ENCODE peak calls at places on chromosomes 16 and 17, in four cellular contexts. B is mucosa of descending colon, U is kidney epithelial cell, G is uterus. X is an unnamed sample.

GRCh38 chr16:4347010-4347409 is 4.1 kb downstream of the PAM16 start:
- DNase-seq in B (no peak), U (no peak), G (no peak), X (no peak)

GRCh38 chr17:47717845-47718621 is 15.0 kb upstream of the TBX21 start:
- DNase-seq in B (no peak), U (peak; percentile 64), G (no peak), X (no peak)

GRCh38 chr16:81558444-81559175 is 114.0 kb downstream of the CMIP start:
- DNase-seq in B (peak; percentile 87), U (no peak), G (no peak), X (no peak)

GRCh38 chr17:45223541-45224528 is 2.1 kb downstream of the FMNL1 start:
- DNase-seq in B (no peak), U (no peak), G (no peak), X (no peak)

GRCh38 chr17:13038931-13039665 is 21.3 kb upstream of the ELAC2 start:
- DNase-seq in B (no peak), U (no peak), G (no peak), X (no peak)

GRCh38 chr17:21024024-21024423 is 18.8 kb downstream of the USP22 start:
- DNase-seq in B (no peak), U (no peak), G (no peak), X (no peak)

GRCh38 chr16:17364319-17365210 is 106.2 kb downstream of the XYLT1 start:
- DNase-seq in B (no peak), U (no peak), G (peak; percentile 40), X (no peak)

GRCh38 chr17:81976332-81977210 is 858 bp upstream of the ASPSCR1 start:
- DNase-seq in B (peak; percentile 67), U (no peak), G (no peak), X (peak; percentile 55)

GRCh38 chr16:2983706-2984136 is 3.5 kb upstream of the PKMYT1 start:
- DNase-seq in B (peak; percentile 92), U (no peak), G (peak; percentile 85), X (peak; percentile 70)

GRCh38 chr16:78227855-78228254 is 128.4 kb downstream of the WWOX start:
- DNase-seq in B (no peak), U (no peak), G (no peak), X (no peak)
- TF ChIP-seq CTCF in B (no peak), U (no peak), G (peak; percentile 39), X (no peak)

GRCh38 chr16:11296351-11296705 is 15.2 kb upstream of the PRM1 start:
- DNase-seq in B (no peak), U (no peak), G (no peak), X (no peak)

GRCh38 chr16:11296706-11297491 is 15.8 kb upstream of the PRM1 start:
- DNase-seq in B (no peak), U (no peak), G (no peak), X (no peak)

GRCh38 chr16:11295672-11296071 is 14.5 kb upstream of the PRM1 start:
- DNase-seq in B (no peak), U (no peak), G (no peak), X (no peak)

GRCh38 chr16:11298143-11298900 is 17.2 kb upstream of the PRM1 start:
- DNase-seq in B (no peak), U (no peak), G (no peak), X (no peak)

DNA sequence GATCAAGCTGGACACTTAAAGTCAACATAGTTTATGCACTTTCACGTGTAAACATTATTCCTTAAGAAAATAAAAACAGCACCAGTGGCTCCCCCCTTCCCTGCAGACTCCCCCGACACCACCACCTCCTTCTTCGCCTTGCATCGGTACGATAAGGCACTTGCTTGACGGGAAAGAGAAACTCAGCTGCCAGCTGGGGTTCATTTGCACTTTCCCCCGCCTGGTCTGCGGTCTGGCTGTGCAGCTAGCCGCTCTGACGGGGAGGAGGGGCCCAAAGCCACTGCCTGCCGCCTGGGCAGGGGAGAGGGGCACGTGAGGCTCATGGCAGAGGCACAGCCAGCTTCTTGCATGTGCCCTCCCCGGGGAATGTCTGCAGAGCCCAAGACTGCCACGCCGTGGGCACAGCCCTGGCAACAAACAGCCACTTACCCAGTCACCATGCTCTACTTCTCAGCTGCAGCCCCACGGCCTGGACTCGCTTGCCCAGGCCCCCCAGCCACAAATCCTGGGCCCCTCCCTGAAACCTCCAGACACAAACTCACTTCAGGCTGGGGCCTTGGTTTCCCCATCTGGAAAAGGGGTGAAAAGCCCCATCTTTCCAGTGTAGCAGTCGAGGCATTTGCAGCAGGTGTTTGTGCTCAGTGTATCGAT is 16.5 kb upstream of the PRM1 start:
- DNase-seq in B (peak; percentile 75), U (no peak), G (peak; percentile 46), X (peak; percentile 63)
- TF ChIP-seq CTCF in B (no peak), U (peak; percentile 8), G (no peak), X (no peak)

GRCh38 chr17:62994931-62995330 is 28.9 kb downstream of the TANC2 start:
- DNase-seq in B (no peak), U (no peak), G (no peak), X (no peak)

GRCh38 chr17:62996221-62996620 is 30.2 kb downstream of the TANC2 start:
- DNase-seq in B (no peak), U (no peak), G (no peak), X (no peak)

GRCh38 chr17:62998665-62999393 is 32.8 kb downstream of the TANC2 start:
- DNase-seq in B (no peak), U (no peak), G (no peak), X (no peak)

GRCh38 chr17:62995377-62995885 is 29.4 kb downstream of the TANC2 start:
- DNase-seq in B (peak; percentile 36), U (no peak), G (no peak), X (no peak)
- TF ChIP-seq CTCF in B (no peak), U (peak; percentile 53), G (no peak), X (no peak)

GRCh38 chr17:43216762-43217613 is 5.3 kb downstream of the TMEM106A start:
- DNase-seq in B (no peak), U (no peak), G (no peak), X (no peak)
- TF ChIP-seq CTCF in B (no peak), U (no peak), G (no peak), X (no peak)

GRCh38 chr17:17650959-17651358 is 30.3 kb upstream of the RAI1 start:
- DNase-seq in B (no peak), U (no peak), G (no peak), X (no peak)
- TF ChIP-seq CTCF in B (no peak), U (no peak), G (no peak), X (no peak)

DNA sequence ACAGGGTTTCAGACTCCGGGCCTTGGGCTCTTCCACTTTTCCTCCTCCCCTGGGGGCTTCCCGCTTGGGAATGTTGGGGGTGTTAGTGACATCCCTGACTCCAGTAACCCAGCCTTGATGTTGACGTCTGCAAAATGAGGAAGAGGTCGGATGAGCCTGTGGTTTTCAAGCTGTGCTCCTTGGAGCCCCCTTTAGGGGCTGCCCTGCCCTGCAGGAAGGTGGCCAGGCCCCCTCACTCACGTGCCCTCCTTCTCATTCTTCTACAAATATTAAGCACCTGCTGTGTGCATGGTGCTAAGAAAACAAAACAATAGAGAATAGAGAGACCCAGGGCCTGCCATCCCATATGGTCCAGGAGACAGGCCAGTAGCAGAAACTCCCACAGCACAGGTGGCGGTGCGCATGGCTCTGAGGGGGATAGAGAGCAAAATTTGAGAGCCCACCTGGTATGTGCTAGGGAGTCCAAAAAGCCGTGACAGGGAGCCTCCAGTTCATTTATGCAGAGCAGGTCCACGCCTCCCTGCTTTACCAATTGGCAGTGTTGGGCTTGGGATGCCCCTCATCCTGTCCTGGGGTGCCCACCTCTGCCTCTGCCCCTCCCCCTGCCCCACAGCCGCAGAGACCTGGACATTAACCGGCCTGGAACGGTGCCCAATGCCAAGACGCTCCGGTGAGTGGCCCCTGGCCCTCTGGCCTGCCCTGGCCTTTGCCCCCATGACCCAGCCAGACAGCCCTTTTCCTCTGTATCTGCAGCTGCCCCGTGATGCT is 7.4 kb downstream of the NDRG4 start:
- DNase-seq in B (no peak), U (no peak), G (no peak), X (no peak)
- TF ChIP-seq CTCF in B (no peak), U (no peak), G (no peak), X (no peak)

GRCh38 chr17:8896641-8897635 is 29.5 kb upstream of the PIK3R6 start:
- DNase-seq in B (no peak), U (no peak), G (no peak), X (no peak)
- TF ChIP-seq CTCF in B (no peak), U (no peak), G (no peak), X (no peak)

DNA sequence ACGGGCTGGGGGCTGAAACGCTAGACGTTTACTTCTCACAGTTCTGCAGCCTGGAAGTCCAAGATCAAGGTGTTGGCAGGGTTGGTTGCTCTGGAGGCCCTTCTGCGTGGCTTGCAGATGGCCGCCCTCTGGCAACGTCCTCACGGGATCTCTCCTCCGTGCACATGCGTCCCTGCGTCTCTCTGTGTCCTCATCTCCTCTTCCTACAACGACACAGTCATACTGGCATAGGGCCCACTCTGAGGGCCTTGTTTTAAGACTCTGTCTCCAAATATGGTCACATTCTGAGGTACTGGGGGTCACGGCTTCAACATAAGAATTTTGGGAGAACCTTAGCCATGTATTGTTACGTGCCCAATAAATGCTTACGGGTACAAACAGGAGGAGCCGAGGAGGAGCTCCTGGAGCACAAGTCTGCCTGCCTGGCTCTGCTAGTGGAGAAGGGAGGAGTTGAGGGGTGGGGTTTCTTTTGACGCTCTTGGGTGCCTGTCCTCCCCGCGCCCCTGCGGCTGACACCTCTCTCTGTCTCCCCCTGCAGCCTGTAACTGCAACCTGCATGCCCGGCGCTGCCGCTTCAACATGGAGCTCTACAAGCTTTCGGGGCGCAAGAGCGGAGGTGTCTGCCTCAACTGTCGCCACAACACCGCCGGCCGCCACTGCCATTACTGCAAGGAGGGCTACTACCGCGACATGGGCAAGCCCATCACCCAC is 141.1 kb downstream of the NTN1 start:
- DNase-seq in B (no peak), U (no peak), G (no peak), X (no peak)
- TF ChIP-seq CTCF in B (no peak), U (no peak), G (no peak), X (no peak)

GRCh38 chr17:42744806-42745617 is at the start of gene EZH1:
- DNase-seq in B (peak; percentile 95), U (peak; percentile 31), G (peak; percentile 93), X (peak; percentile 90)
- TF ChIP-seq CTCF in B (no peak), U (no peak), G (peak; percentile 34), X (no peak)

GRCh38 chr16:85979605-85980004 is 80.6 kb downstream of the IRF8 start:
- DNase-seq in B (peak; percentile 72), U (no peak), G (no peak), X (no peak)
- TF ChIP-seq CTCF in B (peak; percentile 30), U (no peak), G (no peak), X (no peak)